ENCODE peak calls at places on chromosomes 13 and 19, in five cellular contexts. P, E, N, R and W are unnamed samples.

GRCh38 chr19:32337176-32337808 is 8.1 kb upstream of the ZNF507 start:
- DNase-seq in N (no peak), E (no peak), R (no peak), P (no peak), W (no peak)

GRCh38 chr13:38394777-38395504 is 45.3 kb downstream of the UFM1 start:
- DNase-seq in N (no peak), E (no peak), R (no peak), P (no peak), W (no peak)

GRCh38 chr13:51674276-51674675 is 90.0 kb downstream of the WDFY2 start:
- DNase-seq in E (peak), N (no peak), P (no peak), R (no peak), W (no peak)

GRCh38 chr19:58000677-58001076 is 1.9 kb downstream of the ZNF606 start:
- DNase-seq in N (no peak), P (no peak), E (no peak), R (no peak), W (no peak)

GRCh38 chr13:42551611-42552010 is 22.3 kb upstream of the TNFSF11 start:
- DNase-seq in P (no peak), E (no peak), R (no peak), N (no peak), W (no peak)

GRCh38 chr19:3125900-3126524 is 9.8 kb upstream of the GNA15 start:
- DNase-seq in P (peak), R (peak), E (no peak), N (peak), W (no peak)

GRCh38 chr19:53998223-53998622 is 6.8 kb downstream of the CACNG6 start:
- DNase-seq in R (no peak), E (no peak), N (no peak), P (no peak), W (no peak)

GRCh38 chr19:34317311-34317927 is 47.6 kb upstream of the GPI start:
- DNase-seq in P (no peak), R (peak), N (no peak), E (no peak), W (no peak)

GRCh38 chr13:40125336-40125735 is 469.9 kb downstream of the COG6 start:
- DNase-seq in R (no peak), P (no peak), E (no peak), N (no peak), W (no peak)

GRCh38 chr19:46442808-46443450 is 14.2 kb upstream of the PNMA8C start:
- DNase-seq in R (peak), N (no peak), P (peak), E (no peak), W (no peak)

GRCh38 chr19:4596033-4596904 is 36.8 kb upstream of the SEMA6B start:
- DNase-seq in E (no peak), N (no peak), P (no peak), R (no peak), W (no peak)

GRCh38 chr19:42325896-42326771 is 699 bp downstream of the MEGF8 start:
- DNase-seq in N (peak), E (no peak), R (no peak), P (no peak), W (no peak)

GRCh38 chr13:30690282-30691188 is 44.8 kb upstream of the ALOX5AP start:
- DNase-seq in N (peak), R (peak), P (peak), E (no peak), W (peak)

GRCh38 chr19:16263115-16263839 is 61.3 kb upstream of the KLF2 start:
- DNase-seq in E (no peak), R (no peak), P (no peak), N (no peak), W (no peak)

GRCh38 chr13:76641056-76641455 is 245.1 kb downstream of the KCTD12 start:
- DNase-seq in N (no peak), P (no peak), E (no peak), R (peak), W (no peak)

GRCh38 chr19:34231439-34231838 is 22.9 kb upstream of the GARRE1 start:
- DNase-seq in R (no peak), N (no peak), E (no peak), P (no peak), W (no peak)

GRCh38 chr13:24671367-24672117 is 8.7 kb upstream of the ATP12A start:
- DNase-seq in E (no peak), R (peak), P (peak), N (no peak), W (no peak)

GRCh38 chr13:38417727-38418126 is 68.1 kb downstream of the UFM1 start:
- DNase-seq in E (no peak), R (peak), P (peak), N (no peak), W (no peak)

GRCh38 chr19:7115721-7116120 is 46.2 kb downstream of the ZNF557 start:
- DNase-seq in R (no peak), P (no peak), N (no peak), E (no peak), W (no peak)

GRCh38 chr19:47225746-47226425 is 5.1 kb downstream of the BBC3 start:
- DNase-seq in R (peak), E (peak), N (peak), P (peak), W (peak)

GRCh38 chr19:2719910-2720776 is 1.0 kb downstream of the DIRAS1 start:
- DNase-seq in P (peak), R (peak), E (no peak), N (peak), W (no peak)

GRCh38 chr19:6739884-6740588 is 556 bp downstream of the TRIP10 start:
- DNase-seq in N (peak), E (no peak), P (no peak), R (peak), W (peak)

DNA sequence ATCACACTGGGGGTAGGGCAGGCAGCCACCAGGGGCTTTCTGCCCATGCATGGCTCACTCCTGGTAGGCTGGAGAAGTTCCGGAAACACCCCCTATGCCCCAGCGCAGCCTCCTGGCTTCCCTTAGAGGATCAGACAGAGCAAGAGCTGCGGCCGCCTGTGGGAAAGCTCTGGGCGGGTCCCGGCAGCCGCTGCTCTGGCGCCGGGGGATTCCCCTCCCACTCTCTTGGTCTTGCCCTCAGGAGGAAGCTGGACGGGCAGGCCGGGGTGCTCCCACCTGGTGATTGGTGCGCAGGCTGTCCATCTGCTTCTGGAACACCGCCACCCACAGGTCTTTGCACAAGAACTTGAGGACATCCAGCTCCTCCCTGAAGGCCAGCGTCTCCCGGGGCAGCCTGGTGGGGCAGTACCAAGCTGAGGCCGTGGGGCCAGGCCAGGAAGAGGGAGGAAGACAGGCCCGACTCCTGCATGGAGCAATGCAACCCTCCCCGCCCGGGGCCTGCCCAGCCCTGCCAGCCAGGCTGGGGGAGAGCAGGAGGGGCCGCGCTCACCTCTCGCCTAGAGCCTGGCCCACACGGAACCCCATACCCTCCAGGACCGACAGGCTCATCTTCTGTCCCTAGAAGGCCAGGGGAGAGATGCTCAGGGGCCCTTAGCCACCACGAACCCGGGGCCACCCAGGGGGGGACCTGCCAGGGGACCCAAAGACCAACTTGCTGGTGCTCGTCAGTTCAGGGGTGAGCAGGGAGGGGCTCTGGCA is 4.0 kb upstream of the NKPD1 start:
- DNase-seq in N (peak), P (peak), E (peak), R (peak), W (no peak)
- TF ChIP-seq CTCF in N (no peak), P (peak), E (no peak), R (no peak), W (no peak)

GRCh38 chr13:21677075-21677628 is 6.3 kb downstream of the FGF9 start:
- DNase-seq in R (no peak), N (no peak), E (no peak), P (no peak), W (no peak)

GRCh38 chr13:21676611-21677021 is 5.7 kb downstream of the FGF9 start:
- DNase-seq in R (no peak), P (no peak), N (no peak), E (no peak), W (no peak)

GRCh38 chr13:21673592-21674270 is 2.9 kb downstream of the FGF9 start:
- DNase-seq in P (no peak), N (peak), R (peak), E (no peak), W (no peak)

GRCh38 chr13:21674271-21675009 is 3.6 kb downstream of the FGF9 start:
- DNase-seq in E (no peak), R (no peak), N (peak), P (no peak), W (no peak)

GRCh38 chr13:21675095-21676007 is 4.5 kb downstream of the FGF9 start:
- DNase-seq in N (peak), R (no peak), E (no peak), P (no peak), W (no peak)
- H3K27ac ChIP-seq in N (peak), R (no peak), E (no peak), P (no peak), W (no peak)

GRCh38 chr13:109427695-109428094 is 358.7 kb downstream of the IRS2 start:
- DNase-seq in P (no peak), R (no peak), N (no peak), E (no peak), W (no peak)
- TF ChIP-seq CTCF in P (peak), R (no peak), N (no peak), E (no peak), W (no peak)

GRCh38 chr19:12757544-12758274 is 6.1 kb downstream of the BEST2 start:
- DNase-seq in P (peak), R (peak), N (peak), E (peak), W (no peak)
- H3K27ac ChIP-seq in P (no peak), R (no peak), N (peak), E (peak), W (peak)

GRCh38 chr13:59182241-59182640 is 981.5 kb downstream of the DIAPH3 start:
- DNase-seq in P (no peak), E (no peak), R (no peak), N (no peak), W (no peak)

GRCh38 chr13:59178344-59178743 is 985.4 kb downstream of the DIAPH3 start:
- DNase-seq in P (peak), R (peak), E (no peak), N (no peak), W (no peak)

GRCh38 chr13:59172076-59172475 is 991.7 kb downstream of the DIAPH3 start:
- DNase-seq in N (no peak), E (no peak), R (no peak), P (no peak), W (no peak)

GRCh38 chr13:59176775-59177174 is 987.0 kb downstream of the DIAPH3 start:
- DNase-seq in R (no peak), E (no peak), P (no peak), N (no peak), W (no peak)
- TF ChIP-seq CTCF in R (no peak), E (no peak), P (peak), N (peak), W (no peak)

GRCh38 chr19:35742121-35742724 is at the start of gene IGFLR1:
- DNase-seq in R (no peak), P (no peak), E (no peak), N (no peak), W (no peak)
- H3K27ac ChIP-seq in R (peak), P (no peak), E (peak), N (peak), W (peak)